ENCODE peak calls at places on chromosomes 16 and 17, in ten cellular contexts. W, Z, B, X, U, C, E, V, J and H are unnamed samples.

GRCh38 chr16:3013491-3013951 is 798 bp downstream of the CLDN9 start:
- DNase-seq in W (no peak), Z (no peak), B (no peak), X (no peak), U (no peak), C (no peak), E (no peak), V (no peak), J (no peak), H (no peak)

GRCh38 chr16:4293822-4294457 is 21.1 kb upstream of the TFAP4 start:
- DNase-seq in W (peak), Z (peak), B (peak), X (no peak), U (no peak), C (no peak), E (peak), V (peak), J (peak), H (no peak)

GRCh38 chr16:27154573-27155521 is 48.5 kb upstream of the KDM8 start:
- DNase-seq in W (peak), Z (peak), B (peak), X (peak), U (no peak), C (peak), E (peak), V (peak), J (no peak), H (peak)

GRCh38 chr17:75785770-75786538 is 1.3 kb downstream of the UNK start:
- DNase-seq in W (peak), Z (no peak), B (no peak), X (no peak), U (no peak), C (no peak), E (peak), V (no peak), J (no peak), H (no peak)

GRCh38 chr16:79767597-79768280 is 167.2 kb upstream of the MAF start:
- DNase-seq in W (peak), Z (no peak), B (no peak), X (peak), U (no peak), C (no peak), E (peak), V (peak), J (no peak), H (no peak)

GRCh38 chr17:79946352-79947231 is 89.1 kb downstream of the TBC1D16 start:
- DNase-seq in W (no peak), Z (peak), B (peak), X (no peak), U (no peak), C (no peak), E (no peak), V (no peak), J (peak), H (no peak)

GRCh38 chr17:48202945-48203344 is 95.4 kb downstream of the SNX11 start:
- DNase-seq in W (no peak), Z (no peak), B (no peak), X (no peak), U (no peak), C (no peak), E (no peak), V (no peak), J (no peak), H (no peak)

GRCh38 chr16:2912330-2913199 is 834 bp downstream of the FLYWCH1 start:
- DNase-seq in W (peak), Z (no peak), B (peak), X (peak), U (no peak), C (no peak), E (peak), V (peak), J (no peak), H (peak)

GRCh38 chr17:74150428-74151025 is 53.0 kb upstream of the RPL38 start:
- DNase-seq in W (no peak), Z (no peak), B (no peak), X (no peak), U (no peak), C (no peak), E (no peak), V (no peak), J (no peak), H (no peak)

GRCh38 chr17:38564869-38565268 is 40.9 kb downstream of the SRCIN1 start:
- DNase-seq in W (no peak), Z (peak), B (no peak), X (no peak), U (no peak), C (no peak), E (no peak), V (no peak), J (no peak), H (no peak)

GRCh38 chr17:46025060-46025459 is 26.0 kb downstream of the STH start:
- DNase-seq in W (no peak), Z (no peak), B (no peak), X (no peak), U (no peak), C (no peak), E (no peak), V (no peak), J (no peak), H (no peak)

GRCh38 chr17:60506312-60506711 is 19.7 kb downstream of the APPBP2 start:
- DNase-seq in W (peak), Z (no peak), B (no peak), X (no peak), U (no peak), C (no peak), E (peak), V (no peak), J (no peak), H (no peak)

GRCh38 chr17:10278218-10278617 is 79.8 kb upstream of the GAS7 start:
- DNase-seq in W (no peak), Z (no peak), B (no peak), X (no peak), U (no peak), C (no peak), E (no peak), V (no peak), J (no peak), H (no peak)

GRCh38 chr17:3558603-3559269 is 1.1 kb upstream of the TRPV3 start:
- DNase-seq in W (peak), Z (no peak), B (no peak), X (no peak), U (no peak), C (no peak), E (peak), V (peak), J (no peak), H (no peak)

GRCh38 chr16:70588565-70588964 is 57.8 kb upstream of the IL34 start:
- DNase-seq in W (peak), Z (no peak), B (no peak), X (no peak), U (no peak), C (no peak), E (peak), V (no peak), J (no peak), H (no peak)

GRCh38 chr17:69997332-69997731 is 77.7 kb upstream of the KCNJ16 start:
- DNase-seq in W (peak), Z (no peak), B (no peak), X (no peak), U (no peak), C (no peak), E (peak), V (no peak), J (no peak), H (no peak)

GRCh38 chr17:50363217-50364060 is 9.5 kb downstream of the MRPL27 start:
- DNase-seq in W (peak), Z (peak), B (no peak), X (peak), U (no peak), C (peak), E (peak), V (no peak), J (no peak), H (no peak)

GRCh38 chr17:57954421-57955182 is 610 bp downstream of the CUEDC1 start:
- DNase-seq in W (peak), Z (peak), B (peak), X (peak), U (no peak), C (no peak), E (peak), V (peak), J (peak), H (peak)

GRCh38 chr16:50309527-50310307 is 43.4 kb downstream of the ADCY7 start:
- DNase-seq in W (no peak), Z (peak), B (no peak), X (no peak), U (no peak), C (no peak), E (no peak), V (peak), J (peak), H (peak)

GRCh38 chr16:16143038-16143763 is 80.1 kb downstream of the ABCC6 start:
- DNase-seq in W (no peak), Z (peak), B (no peak), X (no peak), U (no peak), C (no peak), E (no peak), V (no peak), J (no peak), H (no peak)

GRCh38 chr16:82657239-82657638 is 30.5 kb downstream of the CDH13 start:
- DNase-seq in W (peak), Z (no peak), B (no peak), X (no peak), U (no peak), C (no peak), E (peak), V (no peak), J (no peak), H (no peak)

GRCh38 chr17:80663783-80664206 is 119.2 kb downstream of the RPTOR start:
- DNase-seq in W (no peak), Z (no peak), B (no peak), X (no peak), U (no peak), C (no peak), E (peak), V (no peak), J (no peak), H (no peak)

GRCh38 chr17:75692976-75693375 is 25.8 kb downstream of the SAP30BP start:
- DNase-seq in W (no peak), Z (no peak), B (no peak), X (peak), U (no peak), C (no peak), E (no peak), V (no peak), J (no peak), H (no peak)

GRCh38 chr17:8468988-8469387 is 33.3 kb downstream of the NDEL1 start:
- DNase-seq in W (no peak), Z (no peak), B (no peak), X (no peak), U (no peak), C (no peak), E (no peak), V (no peak), J (no peak), H (no peak)

GRCh38 chr17:13521784-13522183 is 79.9 kb downstream of the HS3ST3A1 start:
- DNase-seq in W (no peak), Z (peak), B (no peak), X (no peak), U (no peak), C (no peak), E (no peak), V (no peak), J (no peak), H (no peak)

GRCh38 chr16:54159490-54160080 is 127.0 kb downstream of the IRX3 start:
- DNase-seq in W (no peak), Z (no peak), B (no peak), X (no peak), U (no peak), C (no peak), E (no peak), V (no peak), J (no peak), H (no peak)

GRCh38 chr16:1427473-1428461 is 3.1 kb upstream of the PERCC1 start:
- DNase-seq in W (no peak), Z (peak), B (peak), X (no peak), U (no peak), C (no peak), E (no peak), V (no peak), J (no peak), H (no peak)

GRCh38 chr17:75512946-75513666 is 2.2 kb downstream of the CASKIN2 start:
- DNase-seq in W (no peak), Z (no peak), B (no peak), X (no peak), U (no peak), C (no peak), E (no peak), V (no peak), J (no peak), H (no peak)

GRCh38 chr16:86823125-86823524 is 244.8 kb downstream of the FOXL1 start:
- DNase-seq in W (peak), Z (no peak), B (no peak), X (no peak), U (no peak), C (no peak), E (no peak), V (no peak), J (no peak), H (no peak)

GRCh38 chr17:5665164-5665563 is 80.9 kb upstream of the NLRP1 start:
- DNase-seq in W (no peak), Z (no peak), B (no peak), X (peak), U (no peak), C (no peak), E (no peak), V (no peak), J (no peak), H (no peak)

GRCh38 chr17:59837362-59838195 is 55.2 kb downstream of the TUBD1 start:
- DNase-seq in W (peak), Z (peak), B (no peak), X (no peak), U (peak), C (no peak), E (peak), V (peak), J (peak), H (peak)

GRCh38 chr17:42285346-42286050 is 2.8 kb upstream of the STAT5A start:
- DNase-seq in W (no peak), Z (no peak), B (peak), X (no peak), U (no peak), C (no peak), E (no peak), V (peak), J (no peak), H (peak)

GRCh38 chr17:36501351-36501750 is 14.9 kb downstream of the ZNHIT3 start:
- DNase-seq in W (no peak), Z (no peak), B (peak), X (no peak), U (no peak), C (no peak), E (no peak), V (no peak), J (no peak), H (peak)

GRCh38 chr17:79111097-79111496 is 36.5 kb downstream of the ENGASE start:
- DNase-seq in W (no peak), Z (no peak), B (no peak), X (no peak), U (no peak), C (no peak), E (no peak), V (no peak), J (no peak), H (no peak)

DNA sequence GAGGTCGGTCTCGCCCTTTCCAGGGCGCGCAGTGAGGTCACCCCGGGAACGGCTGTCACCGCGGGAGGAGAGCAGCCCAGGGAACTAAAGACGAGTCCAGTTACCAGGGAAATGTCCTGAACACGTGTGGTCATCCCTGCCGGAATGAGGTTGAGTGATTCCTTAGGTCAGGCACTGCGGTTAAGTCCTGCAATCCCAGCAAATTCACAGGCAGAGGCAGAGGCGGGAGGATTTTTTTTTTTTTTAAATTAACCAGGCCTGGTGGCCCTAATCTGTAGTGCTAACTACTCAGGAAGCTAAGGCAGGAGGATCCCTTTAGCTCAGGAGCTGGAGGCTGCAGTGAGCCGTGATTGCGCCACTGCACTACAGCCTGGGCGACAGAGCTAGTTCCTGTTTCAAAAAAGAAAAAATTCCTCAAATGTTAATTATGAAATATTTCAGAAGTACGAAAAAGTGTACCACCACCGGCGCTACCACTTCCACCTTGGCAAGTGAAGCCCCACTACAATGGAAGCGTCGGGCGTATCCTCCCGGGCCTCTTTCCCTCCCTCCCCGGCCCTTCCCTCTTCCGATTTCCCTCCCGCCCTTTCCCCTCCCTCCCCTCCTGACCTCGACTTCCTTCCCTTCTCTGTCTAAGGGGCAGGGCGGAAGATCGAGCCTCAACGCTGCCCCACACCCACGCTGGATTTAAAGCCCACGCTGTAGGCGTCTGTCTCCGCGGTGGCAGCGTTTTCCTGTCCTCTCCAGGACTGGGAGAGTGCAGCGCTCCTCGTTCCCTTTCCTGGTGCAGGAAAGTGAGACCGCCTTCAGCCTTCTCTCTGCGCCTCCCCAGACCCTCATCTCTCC is 27.3 kb downstream of the SLFN11 start:
- DNase-seq in W (peak), Z (no peak), B (peak), X (no peak), U (no peak), C (no peak), E (peak), V (peak), J (no peak), H (peak)
- H3K4me3 ChIP-seq in W (peak), Z (no peak), B (peak), X (peak), U (peak), C (peak), E (peak), V (peak), J (peak), H (peak)

GRCh38 chr17:1797323-1797722 is 32.4 kb downstream of the SMYD4 start:
- DNase-seq in W (no peak), Z (peak), B (no peak), X (peak), U (no peak), C (no peak), E (no peak), V (no peak), J (no peak), H (no peak)
- H3K4me3 ChIP-seq in W (no peak), Z (no peak), B (no peak), X (no peak), U (no peak), C (no peak), E (no peak), V (no peak), J (no peak), H (no peak)

GRCh38 chr17:71035226-71035625 is 865.9 kb downstream of the KCNJ2 start:
- DNase-seq in W (no peak), Z (no peak), B (no peak), X (no peak), U (no peak), C (no peak), E (no peak), V (no peak), J (no peak), H (no peak)

GRCh38 chr17:71029246-71029645 is 859.9 kb downstream of the KCNJ2 start:
- DNase-seq in W (no peak), Z (no peak), B (no peak), X (no peak), U (no peak), C (no peak), E (no peak), V (no peak), J (no peak), H (no peak)

GRCh38 chr17:71032746-71033273 is 863.5 kb downstream of the KCNJ2 start:
- DNase-seq in W (no peak), Z (peak), B (no peak), X (no peak), U (no peak), C (peak), E (no peak), V (no peak), J (no peak), H (no peak)

DNA sequence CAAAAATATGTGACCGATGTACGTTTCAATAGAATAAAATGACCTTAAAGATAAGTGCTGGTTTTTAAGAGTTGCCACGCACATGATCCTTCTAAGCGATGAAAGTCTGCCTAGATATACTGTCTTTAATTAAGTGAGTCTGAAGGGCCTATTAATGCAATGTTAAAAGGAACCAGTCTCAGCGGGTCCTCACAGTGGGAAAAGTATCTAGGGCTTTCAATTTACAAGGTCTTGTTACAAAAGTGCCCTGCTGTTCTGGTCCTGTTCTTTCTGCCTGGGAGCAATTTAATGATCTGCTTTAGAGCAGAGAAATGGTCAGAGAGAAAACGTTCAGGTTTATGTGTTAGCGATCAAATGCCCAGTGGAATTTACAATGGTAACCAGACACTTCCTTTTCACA is 864.0 kb downstream of the KCNJ2 start:
- DNase-seq in W (peak), Z (no peak), B (no peak), X (no peak), U (no peak), C (peak), E (no peak), V (no peak), J (no peak), H (no peak)
- H3K4me3 ChIP-seq in W (no peak), Z (no peak), B (no peak), X (no peak), U (no peak), C (no peak), E (no peak), V (no peak), J (no peak), H (no peak)

GRCh38 chr16:83926726-83927397 is 26.2 kb upstream of the OSGIN1 start:
- DNase-seq in W (peak), Z (peak), B (peak), X (peak), U (no peak), C (peak), E (peak), V (peak), J (peak), H (peak)
- H3K4me3 ChIP-seq in W (peak), Z (no peak), B (no peak), X (no peak), U (peak), C (peak), E (peak), V (peak), J (no peak), H (no peak)

DNA sequence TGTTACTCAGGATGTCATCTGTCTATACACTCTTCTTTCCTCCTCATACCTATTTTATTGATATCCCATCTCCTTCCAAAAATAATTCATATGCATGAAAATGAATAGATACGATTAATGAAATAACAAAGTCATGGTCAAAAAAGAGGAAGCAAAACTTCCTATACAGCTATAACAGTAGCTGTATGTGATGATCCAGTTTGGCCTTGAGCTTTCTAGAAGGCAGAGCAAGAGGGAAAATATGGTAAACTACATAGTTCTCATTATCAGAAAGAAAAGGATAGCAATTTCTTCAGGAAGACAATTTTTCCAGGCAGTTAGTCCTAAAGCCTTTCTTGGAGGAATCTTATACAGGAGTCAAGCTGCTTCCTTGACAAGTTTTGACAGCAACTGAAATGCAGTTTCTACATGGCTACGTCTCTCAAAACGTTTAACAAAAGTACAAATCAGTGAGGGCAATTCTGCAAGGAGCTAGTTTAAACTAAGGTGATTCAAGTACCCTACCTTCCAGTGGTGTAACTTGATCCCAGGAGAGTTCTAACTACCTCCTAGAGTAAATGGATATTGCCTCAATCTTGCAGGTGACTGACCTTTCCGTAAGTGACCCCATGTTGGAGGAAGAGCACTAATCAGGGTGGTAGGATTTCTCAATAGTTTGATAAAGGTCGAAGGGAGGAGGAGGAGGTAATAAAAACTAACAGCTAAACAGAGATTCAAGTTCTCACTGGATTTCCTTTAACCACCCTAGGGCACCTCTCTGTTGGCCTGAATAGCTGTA is 1.0 kb downstream of the SPAG5 start:
- DNase-seq in W (no peak), Z (no peak), B (no peak), X (no peak), U (no peak), C (no peak), E (no peak), V (no peak), J (no peak), H (no peak)
- H3K4me3 ChIP-seq in W (peak), Z (peak), B (peak), X (no peak), U (peak), C (peak), E (peak), V (no peak), J (no peak), H (peak)